ENCODE peak calls at places on chromosome 9, in seven cellular contexts. S is neural progenitor cell, J is PC-3, O is Caco-2, Q is upper lobe of right lung, U is cardiac muscle cell, K is spleen. P is an unnamed sample. For H3K4me1, the result is how much of the 10 kb centered on the place peaks cover.

GRCh38 chr9:88092699-88093359 is 45.4 kb downstream of the SPATA31C2 start:
- DNase-seq in J (no peak), K (no peak), O (peak), S (no peak), Q (no peak), U (no peak), P (no peak)

GRCh38 chr9:18333157-18333556 is 140.8 kb upstream of the ADAMTSL1 start:
- DNase-seq in K (no peak), O (no peak), S (no peak), U (no peak), Q (no peak), J (no peak), P (no peak)

GRCh38 chr9:127316586-127317383 is 52.2 kb downstream of the GARNL3 start:
- DNase-seq in K (no peak), J (peak), Q (no peak), S (no peak), O (no peak), U (no peak), P (peak)

GRCh38 chr9:115373000-115373709 is 255.2 kb upstream of the TNC start:
- DNase-seq in J (peak), S (no peak), O (no peak), Q (no peak), K (no peak), U (no peak), P (no peak)

GRCh38 chr9:110775724-110776123 is 107.1 kb downstream of the MUSK start:
- DNase-seq in K (no peak), S (no peak), J (no peak), O (no peak), Q (no peak), U (no peak), P (no peak)

GRCh38 chr9:119036969-119037368 is 332.3 kb downstream of the BRINP1 start:
- DNase-seq in S (peak), O (no peak), K (no peak), U (no peak), J (no peak), Q (no peak), P (no peak)

GRCh38 chr9:84667571-84668203 is 1.8 kb upstream of the NTRK2 start:
- DNase-seq in U (peak), S (peak), O (no peak), Q (no peak), K (no peak), J (no peak), P (no peak)

GRCh38 chr9:131120620-131121228 is 4.7 kb upstream of the NUP214 start:
- DNase-seq in S (no peak), U (no peak), O (no peak), J (no peak), Q (peak), K (no peak), P (no peak)

GRCh38 chr9:131642496-131643083 is 97.3 kb downstream of the PRRT1B start:
- DNase-seq in S (peak), Q (no peak), K (no peak), U (no peak), O (no peak), J (no peak), P (no peak)

GRCh38 chr9:77454668-77455067 is 193.5 kb downstream of the GNA14 start:
- DNase-seq in U (no peak), O (no peak), K (no peak), J (peak), Q (no peak), S (no peak), P (no peak)

GRCh38 chr9:87238545-87238944 is 259.1 kb upstream of the DAPK1 start:
- DNase-seq in K (no peak), J (no peak), O (no peak), U (no peak), S (no peak), Q (no peak), P (no peak)

GRCh38 chr9:93128011-93128714 is 5.9 kb downstream of the NINJ1 start:
- DNase-seq in K (peak), Q (peak), U (no peak), O (no peak), J (no peak), S (no peak), P (no peak)

GRCh38 chr9:126348911-126349550 is 22.4 kb downstream of the MVB12B start:
- DNase-seq in S (no peak), O (no peak), Q (no peak), U (no peak), K (no peak), J (peak), P (no peak)

GRCh38 chr9:112544477-112544876 is 57.9 kb downstream of the KIAA1958 start:
- DNase-seq in U (no peak), O (no peak), Q (no peak), J (no peak), K (no peak), S (no peak), P (no peak)

GRCh38 chr9:40935336-40935735 is 193.1 kb downstream of the FOXD4L6 start:
- DNase-seq in U (no peak), K (no peak), O (no peak), J (no peak), S (no peak), Q (no peak), P (no peak)

GRCh38 chr9:107705521-107705920 is 216.0 kb upstream of the KLF4 start:
- DNase-seq in U (no peak), O (no peak), S (no peak), Q (no peak), J (no peak), K (no peak), P (no peak)

GRCh38 chr9:126702501-126703329 is 89.0 kb downstream of the LMX1B start:
- DNase-seq in U (peak), Q (peak), S (peak), O (peak), K (peak), J (no peak), P (no peak)

GRCh38 chr9:114004221-114004716 is 73.8 kb downstream of the AMBP start:
- DNase-seq in O (no peak), U (peak), S (no peak), J (no peak), K (peak), Q (peak), P (peak)

GRCh38 chr9:114017741-114018715 is 60.1 kb downstream of the AMBP start:
- DNase-seq in O (no peak), U (no peak), S (no peak), Q (no peak), J (no peak), K (peak), P (no peak)

GRCh38 chr9:130962418-130963316 is 23.6 kb upstream of the FIBCD1 start:
- DNase-seq in J (peak), S (no peak), Q (no peak), O (no peak), U (no peak), K (no peak), P (peak)

DNA sequence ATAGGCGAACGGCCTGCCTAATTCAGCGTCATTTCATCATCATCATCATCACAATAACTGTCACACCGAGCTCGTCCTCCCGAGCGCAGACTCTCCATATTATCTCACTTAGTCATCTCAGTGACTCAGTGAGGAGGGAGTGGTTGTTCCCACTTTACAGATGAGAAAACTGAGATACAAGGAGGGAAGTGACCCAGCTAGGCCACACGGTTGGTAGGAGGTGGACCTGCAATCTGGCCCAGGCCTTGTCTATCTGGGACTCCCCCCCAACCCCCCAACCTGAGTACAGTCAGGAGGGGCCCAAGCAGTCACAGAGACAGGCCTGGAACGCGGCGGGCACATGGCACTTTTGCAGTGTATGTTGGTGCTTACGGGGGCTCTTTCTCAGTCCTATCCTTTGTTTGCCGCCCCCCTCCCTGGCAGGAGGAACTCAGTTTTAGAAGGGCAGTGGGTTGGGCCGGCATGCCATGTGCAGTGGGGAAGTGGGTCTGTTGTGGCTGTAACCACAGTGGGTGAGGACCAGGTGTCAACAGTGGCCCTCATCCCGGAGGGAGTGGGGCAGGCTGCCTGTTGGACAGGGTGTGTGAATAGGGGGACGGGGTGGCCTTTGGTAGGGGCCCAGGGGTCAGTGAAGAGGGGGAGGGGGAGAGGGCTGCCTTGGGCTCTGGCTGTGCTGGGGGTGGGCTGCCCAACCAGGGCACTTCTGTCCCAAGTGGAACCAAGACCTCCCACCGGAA is 1.7 kb upstream of the RXRA start:
- DNase-seq in U (no peak), K (peak), O (no peak), J (peak), Q (no peak), S (no peak), P (peak)
- H3K4me3 ChIP-seq in U (no peak), K (peak), O (peak), J (peak), Q (peak), S (peak), P (peak)

GRCh38 chr9:98432134-98432533 is 176.7 kb upstream of the TBC1D2 start:
- DNase-seq in U (no peak), J (no peak), S (no peak), K (no peak), Q (no peak), O (no peak), P (no peak)
- H3K4me1 ChIP-seq in U (under half), J (under half), S (under half), K (under half), Q (under half), O (under half), P (under half)

GRCh38 chr9:38183994-38184568 is 115.1 kb upstream of the SHB start:
- DNase-seq in K (no peak), O (no peak), J (peak), U (no peak), S (no peak), Q (no peak), P (no peak)
- H3K4me3 ChIP-seq in K (no peak), O (no peak), J (no peak), U (no peak), S (no peak), Q (no peak), P (no peak)

GRCh38 chr9:38737246-38737645 is 17.3 kb upstream of the FAM240B start:
- DNase-seq in O (no peak), S (no peak), J (no peak), K (no peak), U (no peak), Q (no peak), P (no peak)

GRCh38 chr9:38733503-38733902 is 13.6 kb upstream of the FAM240B start:
- DNase-seq in Q (no peak), O (no peak), U (no peak), S (no peak), K (no peak), J (no peak), P (no peak)

GRCh38 chr9:38734831-38735230 is 14.9 kb upstream of the FAM240B start:
- DNase-seq in O (no peak), Q (no peak), S (no peak), U (no peak), J (no peak), K (no peak), P (no peak)

DNA sequence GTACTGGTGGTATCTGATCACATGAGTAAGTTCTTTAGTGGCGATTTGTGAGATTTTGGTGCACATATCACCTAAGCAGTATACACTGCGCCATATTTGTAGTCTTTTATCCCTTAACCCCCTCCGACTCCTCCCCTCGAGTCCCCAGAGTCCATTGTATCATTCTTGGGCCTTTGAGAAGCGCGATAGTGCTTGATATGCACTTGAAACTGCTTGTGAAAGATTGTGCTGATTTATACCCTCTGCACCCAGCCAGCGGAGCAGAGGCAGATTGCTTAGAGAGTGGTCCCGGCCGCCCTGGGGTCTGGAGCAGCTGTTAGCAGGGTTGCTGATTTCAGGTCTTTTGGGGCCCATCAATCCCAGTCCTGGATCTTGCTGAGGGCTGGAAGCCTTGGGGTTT is 12.9 kb upstream of the FAM240B start:
- DNase-seq in J (no peak), Q (no peak), K (no peak), O (no peak), S (no peak), U (no peak), P (no peak)
- H3K4me1 ChIP-seq in J (under half), Q (under half), K (under half), O (under half), S (under half), U (under half), P (under half)

DNA sequence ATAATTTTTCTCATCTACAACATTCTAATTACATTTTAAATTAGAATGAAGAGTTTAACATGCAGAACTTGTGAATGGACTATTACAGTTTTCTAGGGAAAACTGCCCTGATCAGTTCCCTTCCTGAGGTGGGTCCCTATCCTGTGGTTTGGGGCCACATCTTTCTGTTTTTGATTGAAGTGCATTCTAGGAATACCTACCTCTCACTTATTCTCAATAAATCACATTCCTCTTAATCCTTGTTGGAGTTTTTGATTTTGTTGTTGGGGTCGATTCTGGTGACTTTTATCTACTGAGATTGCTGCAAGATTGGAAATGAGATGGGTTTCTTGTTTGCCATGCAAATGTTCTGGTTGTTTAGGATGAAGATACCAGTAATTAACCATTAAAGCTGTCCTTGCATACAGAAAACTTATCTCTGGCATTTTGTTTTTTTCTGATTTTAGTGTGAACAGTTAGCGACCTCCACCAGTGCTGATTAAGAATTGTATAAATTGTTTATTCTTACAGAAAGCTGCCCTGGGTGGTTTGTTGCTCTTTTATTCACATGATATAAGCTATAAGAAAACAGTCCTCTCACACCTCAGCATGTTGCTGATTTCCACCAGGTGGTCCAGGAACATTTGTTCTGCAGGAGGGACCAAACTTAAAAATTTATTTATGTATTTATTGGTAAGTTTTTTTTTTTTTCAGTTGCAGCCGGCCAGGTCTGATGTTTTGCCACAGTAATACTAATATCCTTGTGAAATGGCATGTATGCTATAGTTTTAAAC is 269.9 kb downstream of the FANCC start:
- DNase-seq in Q (no peak), S (no peak), U (no peak), K (no peak), J (no peak), O (no peak), P (no peak)
- H3K4me3 ChIP-seq in Q (peak), S (no peak), U (no peak), K (peak), J (peak), O (peak), P (peak)

GRCh38 chr9:73151653-73152382 is at the start of gene ANXA1:
- DNase-seq in S (no peak), O (no peak), K (no peak), J (peak), Q (no peak), U (no peak), P (no peak)

GRCh38 chr9:73152445-73152844 is 780 bp downstream of the ANXA1 start:
- DNase-seq in O (no peak), Q (no peak), K (no peak), J (peak), U (peak), S (no peak), P (no peak)

GRCh38 chr9:73154271-73154670 is 2.6 kb downstream of the ANXA1 start:
- DNase-seq in U (no peak), S (no peak), J (no peak), Q (no peak), K (no peak), O (no peak), P (no peak)

GRCh38 chr9:73153793-73154227 is 2.1 kb downstream of the ANXA1 start:
- DNase-seq in K (no peak), Q (no peak), U (no peak), J (no peak), S (no peak), O (no peak), P (no peak)

GRCh38 chr9:73152953-73153352 is 1.3 kb downstream of the ANXA1 start:
- DNase-seq in S (no peak), K (no peak), O (no peak), U (no peak), J (peak), Q (no peak), P (no peak)
- H3K4me1 ChIP-seq in S (under half), K (half or more), O (under half), U (under half), J (half or more), Q (half or more), P (half or more)

GRCh38 chr9:135901826-135902225 is 5.5 kb downstream of the CAMSAP1 start:
- DNase-seq in U (no peak), J (no peak), O (no peak), K (no peak), S (no peak), Q (peak), P (no peak)

GRCh38 chr9:135903358-135903656 is 4.0 kb downstream of the CAMSAP1 start:
- DNase-seq in U (no peak), J (no peak), K (no peak), Q (peak), O (no peak), S (peak), P (no peak)

GRCh38 chr9:135902655-135903357 is 4.5 kb downstream of the CAMSAP1 start:
- DNase-seq in Q (peak), K (peak), U (no peak), J (no peak), O (no peak), S (no peak), P (no peak)

GRCh38 chr9:135898634-135899407 is 8.5 kb downstream of the CAMSAP1 start:
- DNase-seq in Q (peak), J (peak), K (peak), S (no peak), O (no peak), U (no peak), P (no peak)

GRCh38 chr9:135901036-135901758 is 6.1 kb downstream of the CAMSAP1 start:
- DNase-seq in K (no peak), J (no peak), Q (peak), S (no peak), U (no peak), O (no peak), P (no peak)
- H3K4me3 ChIP-seq in K (no peak), J (no peak), Q (no peak), S (no peak), U (no peak), O (no peak), P (no peak)

GRCh38 chr9:109451311-109452025 is 46.6 kb downstream of the PTPN3 start:
- DNase-seq in Q (no peak), J (peak), S (peak), U (no peak), K (no peak), O (peak), P (no peak)
- H3K4me1 ChIP-seq in Q (under half), J (under half), S (under half), U (under half), K (under half), O (under half), P (under half)

DNA sequence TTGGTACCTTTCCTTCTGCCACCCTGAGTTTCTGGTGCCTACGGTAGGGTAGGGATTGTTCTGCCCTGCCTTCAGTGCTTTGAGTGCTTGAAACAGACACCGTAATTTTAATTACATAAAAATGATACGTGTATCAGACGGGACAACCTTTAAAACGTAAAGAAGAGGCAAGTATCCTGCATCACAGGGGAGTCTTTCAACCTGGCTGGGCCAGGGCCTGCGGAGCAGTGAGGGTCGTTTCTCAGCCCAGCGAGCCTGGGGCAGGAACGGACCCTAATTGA is 480 bp upstream of the DAB2IP start:
- DNase-seq in O (no peak), U (no peak), Q (no peak), J (no peak), K (no peak), S (no peak), P (no peak)
- H3K4me3 ChIP-seq in O (peak), U (peak), Q (peak), J (peak), K (peak), S (peak), P (peak)